ENCODE peak calls at places on chromosomes 5 and 9, in ten cellular contexts. One of them, this sample, is unnamed.

GRCh38 chr5:159826351-159827222 is 89.7 kb upstream of the ADRA1B start:
- DNase-seq in fibroblast of mammary gland: peak; percentile 82
- DNase-seq in GM12865: peak; percentile 76
- DNase-seq in astrocyte: peak; percentile 90
- DNase-seq in fibroblast of villous mesenchyme: peak; percentile 35
- DNase-seq in left ventricle myocardium inferior: no peak
- DNase-seq in astrocyte of the spinal cord: peak; percentile 92
- DNase-seq in endodermal cell: no peak
- DNase-seq in kidney epithelial cell: peak; percentile 91
- DNase-seq in ascending aorta: no peak
- DNase-seq in this sample: peak; percentile 91

GRCh38 chr9:95336281-95336680 is 18.8 kb upstream of the FANCC start:
- DNase-seq in fibroblast of mammary gland: no peak
- DNase-seq in GM12865: peak; percentile 37
- DNase-seq in astrocyte: no peak
- DNase-seq in fibroblast of villous mesenchyme: no peak
- DNase-seq in left ventricle myocardium inferior: no peak
- DNase-seq in astrocyte of the spinal cord: no peak
- DNase-seq in endodermal cell: peak; percentile 65
- DNase-seq in kidney epithelial cell: no peak
- DNase-seq in ascending aorta: no peak
- DNase-seq in this sample: peak; percentile 30

GRCh38 chr9:69122086-69122390 is 52.0 kb upstream of the TJP2 start:
- DNase-seq in fibroblast of mammary gland: peak; percentile 49
- DNase-seq in GM12865: peak; percentile 44
- DNase-seq in astrocyte: peak; percentile 51
- DNase-seq in fibroblast of villous mesenchyme: peak; percentile 67
- DNase-seq in left ventricle myocardium inferior: peak; percentile 71
- DNase-seq in astrocyte of the spinal cord: peak; percentile 77
- DNase-seq in endodermal cell: peak; percentile 83
- DNase-seq in kidney epithelial cell: no peak
- DNase-seq in ascending aorta: peak; percentile 79
- DNase-seq in this sample: peak; percentile 75

GRCh38 chr5:131810510-131811249 is 13.9 kb upstream of the FNIP1 start:
- DNase-seq in fibroblast of mammary gland: peak; percentile 25
- DNase-seq in GM12865: peak; percentile 53
- DNase-seq in astrocyte: no peak
- DNase-seq in fibroblast of villous mesenchyme: peak; percentile 21
- DNase-seq in left ventricle myocardium inferior: no peak
- DNase-seq in astrocyte of the spinal cord: no peak
- DNase-seq in endodermal cell: peak; percentile 50
- DNase-seq in kidney epithelial cell: no peak
- DNase-seq in ascending aorta: no peak
- DNase-seq in this sample: peak; percentile 34

GRCh38 chr9:128022886-128023285 is 42.1 kb upstream of the EEIG1 start:
- DNase-seq in fibroblast of mammary gland: no peak
- DNase-seq in GM12865: no peak
- DNase-seq in astrocyte: no peak
- DNase-seq in fibroblast of villous mesenchyme: no peak
- DNase-seq in left ventricle myocardium inferior: no peak
- DNase-seq in astrocyte of the spinal cord: no peak
- DNase-seq in endodermal cell: no peak
- DNase-seq in kidney epithelial cell: no peak
- DNase-seq in ascending aorta: no peak
- DNase-seq in this sample: no peak

GRCh38 chr5:12460493-12461261 is 556.4 kb upstream of the CTNND2 start:
- DNase-seq in fibroblast of mammary gland: peak; percentile 1
- DNase-seq in GM12865: no peak
- DNase-seq in astrocyte: peak; percentile 1
- DNase-seq in fibroblast of villous mesenchyme: no peak
- DNase-seq in left ventricle myocardium inferior: no peak
- DNase-seq in astrocyte of the spinal cord: peak; percentile 7
- DNase-seq in endodermal cell: no peak
- DNase-seq in kidney epithelial cell: no peak
- DNase-seq in ascending aorta: no peak
- DNase-seq in this sample: no peak

GRCh38 chr9:99013550-99013949 is 69.8 kb downstream of the COL15A1 start:
- DNase-seq in fibroblast of mammary gland: no peak
- DNase-seq in GM12865: no peak
- DNase-seq in astrocyte: no peak
- DNase-seq in fibroblast of villous mesenchyme: peak; percentile 52
- DNase-seq in left ventricle myocardium inferior: no peak
- DNase-seq in astrocyte of the spinal cord: no peak
- DNase-seq in endodermal cell: no peak
- DNase-seq in kidney epithelial cell: no peak
- DNase-seq in ascending aorta: no peak
- DNase-seq in this sample: no peak

GRCh38 chr9:36120705-36121104 is 15.8 kb upstream of the GLIPR2 start:
- DNase-seq in fibroblast of mammary gland: no peak
- DNase-seq in GM12865: no peak
- DNase-seq in astrocyte: no peak
- DNase-seq in fibroblast of villous mesenchyme: no peak
- DNase-seq in left ventricle myocardium inferior: no peak
- DNase-seq in astrocyte of the spinal cord: no peak
- DNase-seq in endodermal cell: no peak
- DNase-seq in kidney epithelial cell: no peak
- DNase-seq in ascending aorta: no peak
- DNase-seq in this sample: no peak

GRCh38 chr9:137482094-137482781 is 23.1 kb upstream of the NSMF start:
- DNase-seq in fibroblast of mammary gland: peak; percentile 85
- DNase-seq in GM12865: no peak
- DNase-seq in astrocyte: peak; percentile 81
- DNase-seq in fibroblast of villous mesenchyme: peak; percentile 88
- DNase-seq in left ventricle myocardium inferior: no peak
- DNase-seq in astrocyte of the spinal cord: peak; percentile 61
- DNase-seq in endodermal cell: no peak
- DNase-seq in kidney epithelial cell: peak; percentile 18
- DNase-seq in ascending aorta: no peak
- DNase-seq in this sample: peak; percentile 78

GRCh38 chr5:149489605-149490037 is 61.6 kb downstream of the CSNK1A1 start:
- DNase-seq in fibroblast of mammary gland: peak; percentile 72
- DNase-seq in GM12865: no peak
- DNase-seq in astrocyte: peak; percentile 42
- DNase-seq in fibroblast of villous mesenchyme: peak; percentile 84
- DNase-seq in left ventricle myocardium inferior: peak; percentile 58
- DNase-seq in astrocyte of the spinal cord: peak; percentile 63
- DNase-seq in endodermal cell: no peak
- DNase-seq in kidney epithelial cell: no peak
- DNase-seq in ascending aorta: peak; percentile 78
- DNase-seq in this sample: peak; percentile 61

GRCh38 chr5:32027093-32027716 is 146.9 kb downstream of the GOLPH3 start:
- DNase-seq in fibroblast of mammary gland: peak; percentile 69
- DNase-seq in GM12865: no peak
- DNase-seq in astrocyte: peak; percentile 52
- DNase-seq in fibroblast of villous mesenchyme: peak; percentile 28
- DNase-seq in left ventricle myocardium inferior: no peak
- DNase-seq in astrocyte of the spinal cord: no peak
- DNase-seq in endodermal cell: no peak
- DNase-seq in kidney epithelial cell: no peak
- DNase-seq in ascending aorta: no peak
- DNase-seq in this sample: no peak

GRCh38 chr9:89367726-89368437 is 49.6 kb downstream of the SECISBP2 start:
- DNase-seq in fibroblast of mammary gland: no peak
- DNase-seq in GM12865: no peak
- DNase-seq in astrocyte: no peak
- DNase-seq in fibroblast of villous mesenchyme: no peak
- DNase-seq in left ventricle myocardium inferior: no peak
- DNase-seq in astrocyte of the spinal cord: no peak
- DNase-seq in endodermal cell: no peak
- DNase-seq in kidney epithelial cell: no peak
- DNase-seq in ascending aorta: no peak
- DNase-seq in this sample: no peak
- TF ChIP-seq CTCF in fibroblast of mammary gland: no peak
- TF ChIP-seq CTCF in GM12865: no peak
- TF ChIP-seq CTCF in astrocyte: no peak
- TF ChIP-seq CTCF in fibroblast of villous mesenchyme: no peak
- TF ChIP-seq CTCF in left ventricle myocardium inferior: no peak
- TF ChIP-seq CTCF in astrocyte of the spinal cord: no peak
- TF ChIP-seq CTCF in endodermal cell: no peak
- TF ChIP-seq CTCF in kidney epithelial cell: no peak
- TF ChIP-seq CTCF in ascending aorta: no peak
- TF ChIP-seq CTCF in this sample: no peak

DNA sequence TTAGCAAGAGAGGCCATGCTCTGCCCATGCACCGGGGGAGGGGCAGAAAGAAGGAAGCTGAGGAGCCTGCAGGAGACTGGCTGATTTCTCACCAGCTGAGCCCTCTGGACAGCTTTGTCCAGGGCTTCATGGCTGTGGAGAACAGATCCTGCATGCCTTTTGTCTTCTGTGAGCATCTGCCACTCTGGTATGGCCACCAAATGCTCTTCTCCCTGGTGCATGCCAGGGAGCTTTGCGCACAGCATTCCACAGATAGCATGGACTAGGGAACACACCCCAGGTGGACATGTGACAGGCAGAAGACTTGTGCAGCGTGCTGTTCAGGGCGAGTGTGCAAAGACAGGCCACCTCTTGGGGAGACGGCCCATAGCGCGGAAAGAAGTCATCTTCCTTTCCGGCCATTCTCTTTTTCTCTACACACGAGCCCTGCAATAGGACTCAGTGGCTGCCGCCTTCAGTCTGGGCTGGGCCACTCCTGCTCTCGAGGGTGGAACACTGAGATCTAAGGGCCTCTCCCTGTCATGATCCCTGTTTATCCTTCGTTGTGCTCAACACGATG is 56.7 kb downstream of the GADD45G start:
- DNase-seq in fibroblast of mammary gland: no peak
- DNase-seq in GM12865: no peak
- DNase-seq in astrocyte: no peak
- DNase-seq in fibroblast of villous mesenchyme: no peak
- DNase-seq in left ventricle myocardium inferior: peak; percentile 41
- DNase-seq in astrocyte of the spinal cord: no peak
- DNase-seq in endodermal cell: no peak
- DNase-seq in kidney epithelial cell: no peak
- DNase-seq in ascending aorta: no peak
- DNase-seq in this sample: peak; percentile 6
- H3K4me3 ChIP-seq in fibroblast of mammary gland: no peak overlapping the region
- H3K4me3 ChIP-seq in GM12865: no peak overlapping the region
- H3K4me3 ChIP-seq in astrocyte: no peak overlapping the region
- H3K4me3 ChIP-seq in fibroblast of villous mesenchyme: peak overlapping the region; percentile 4
- H3K4me3 ChIP-seq in left ventricle myocardium inferior: peak overlapping the region; percentile 56
- H3K4me3 ChIP-seq in astrocyte of the spinal cord: no peak overlapping the region
- H3K4me3 ChIP-seq in endodermal cell: no peak overlapping the region
- H3K4me3 ChIP-seq in kidney epithelial cell: no peak overlapping the region
- H3K4me3 ChIP-seq in ascending aorta: peak overlapping the region; percentile 64
- H3K4me3 ChIP-seq in this sample: no peak overlapping the region

GRCh38 chr9:134163374-134164196 is 779 bp downstream of the RNU6ATAC start:
- DNase-seq in fibroblast of mammary gland: peak; percentile 49
- DNase-seq in GM12865: peak; percentile 85
- DNase-seq in astrocyte: peak; percentile 43
- DNase-seq in fibroblast of villous mesenchyme: peak; percentile 48
- DNase-seq in left ventricle myocardium inferior: peak; percentile 70
- DNase-seq in astrocyte of the spinal cord: peak; percentile 47
- DNase-seq in endodermal cell: peak; percentile 77
- DNase-seq in kidney epithelial cell: no peak
- DNase-seq in ascending aorta: peak; percentile 84
- DNase-seq in this sample: peak; percentile 44
- TF ChIP-seq CTCF in fibroblast of mammary gland: peak; percentile 23
- TF ChIP-seq CTCF in GM12865: peak; percentile 34
- TF ChIP-seq CTCF in astrocyte: peak; percentile 20
- TF ChIP-seq CTCF in fibroblast of villous mesenchyme: peak; percentile 50
- TF ChIP-seq CTCF in left ventricle myocardium inferior: peak; percentile 63
- TF ChIP-seq CTCF in astrocyte of the spinal cord: peak; percentile 47
- TF ChIP-seq CTCF in endodermal cell: peak; percentile 62
- TF ChIP-seq CTCF in kidney epithelial cell: peak; percentile 42
- TF ChIP-seq CTCF in ascending aorta: peak; percentile 48
- TF ChIP-seq CTCF in this sample: peak; percentile 49

GRCh38 chr9:133738039-133738805 is at the start of gene SARDH:
- DNase-seq in fibroblast of mammary gland: peak; percentile 32
- DNase-seq in GM12865: peak; percentile 29
- DNase-seq in astrocyte: peak; percentile 16
- DNase-seq in fibroblast of villous mesenchyme: peak; percentile 53
- DNase-seq in left ventricle myocardium inferior: peak; percentile 63
- DNase-seq in astrocyte of the spinal cord: peak; percentile 26
- DNase-seq in endodermal cell: peak; percentile 96
- DNase-seq in kidney epithelial cell: no peak
- DNase-seq in ascending aorta: peak; percentile 63
- DNase-seq in this sample: peak; percentile 49

GRCh38 chr9:133737071-133737773 is 930 bp downstream of the SARDH start:
- DNase-seq in fibroblast of mammary gland: no peak
- DNase-seq in GM12865: no peak
- DNase-seq in astrocyte: no peak
- DNase-seq in fibroblast of villous mesenchyme: no peak
- DNase-seq in left ventricle myocardium inferior: no peak
- DNase-seq in astrocyte of the spinal cord: no peak
- DNase-seq in endodermal cell: no peak
- DNase-seq in kidney epithelial cell: no peak
- DNase-seq in ascending aorta: peak; percentile 53
- DNase-seq in this sample: no peak

GRCh38 chr9:133735894-133736293 is 2.3 kb downstream of the SARDH start:
- DNase-seq in fibroblast of mammary gland: no peak
- DNase-seq in GM12865: no peak
- DNase-seq in astrocyte: no peak
- DNase-seq in fibroblast of villous mesenchyme: no peak
- DNase-seq in left ventricle myocardium inferior: no peak
- DNase-seq in astrocyte of the spinal cord: no peak
- DNase-seq in endodermal cell: no peak
- DNase-seq in kidney epithelial cell: no peak
- DNase-seq in ascending aorta: peak; percentile 24
- DNase-seq in this sample: no peak

GRCh38 chr9:133738806-133739150 is 626 bp upstream of the SARDH start:
- DNase-seq in fibroblast of mammary gland: no peak
- DNase-seq in GM12865: no peak
- DNase-seq in astrocyte: no peak
- DNase-seq in fibroblast of villous mesenchyme: no peak
- DNase-seq in left ventricle myocardium inferior: no peak
- DNase-seq in astrocyte of the spinal cord: no peak
- DNase-seq in endodermal cell: no peak
- DNase-seq in kidney epithelial cell: no peak
- DNase-seq in ascending aorta: no peak
- DNase-seq in this sample: no peak

GRCh38 chr9:133737774-133738038 is 446 bp downstream of the SARDH start:
- DNase-seq in fibroblast of mammary gland: no peak
- DNase-seq in GM12865: no peak
- DNase-seq in astrocyte: no peak
- DNase-seq in fibroblast of villous mesenchyme: no peak
- DNase-seq in left ventricle myocardium inferior: no peak
- DNase-seq in astrocyte of the spinal cord: no peak
- DNase-seq in endodermal cell: no peak
- DNase-seq in kidney epithelial cell: no peak
- DNase-seq in ascending aorta: no peak
- DNase-seq in this sample: no peak
- H3K4me3 ChIP-seq in fibroblast of mammary gland: no peak overlapping the region
- H3K4me3 ChIP-seq in GM12865: no peak overlapping the region
- H3K4me3 ChIP-seq in astrocyte: no peak overlapping the region
- H3K4me3 ChIP-seq in fibroblast of villous mesenchyme: peak overlapping the region; percentile 57
- H3K4me3 ChIP-seq in left ventricle myocardium inferior: peak overlapping the region; percentile 60
- H3K4me3 ChIP-seq in astrocyte of the spinal cord: peak overlapping the region; percentile 8
- H3K4me3 ChIP-seq in endodermal cell: peak overlapping the region; percentile 65
- H3K4me3 ChIP-seq in kidney epithelial cell: no peak overlapping the region
- H3K4me3 ChIP-seq in ascending aorta: peak overlapping the region; percentile 63
- H3K4me3 ChIP-seq in this sample: peak overlapping the region; percentile 49

This sample was measured in cardiac fibroblast.